ENCODE peak calls at places on chromosomes 6 and 20, in seven cellular contexts. J is IMR-90, P is GM13977, F is endothelial cell of umbilical vein, O is A673, Y is lung, B is HTR-8/SVneo. V is an unnamed sample.

GRCh38 chr6:13454286-13455221 is 32.8 kb downstream of the GFOD1 start:
- DNase-seq in J (peak), O (peak), F (peak), P (peak), B (no peak), Y (peak), V (peak)

GRCh38 chr6:149129401-149130077 is 188.0 kb upstream of the TAB2 start:
- DNase-seq in P (no peak), J (peak), F (no peak), O (no peak), B (no peak), Y (no peak), V (peak)

GRCh38 chr6:158629376-158630221 is 14.9 kb downstream of the DYNLT1 start:
- DNase-seq in J (no peak), P (no peak), B (no peak), Y (no peak), F (no peak), O (no peak), V (no peak)

GRCh38 chr20:297925-298754 is 770 bp downstream of the ZCCHC3 start:
- DNase-seq in O (peak), B (peak), P (peak), Y (peak), F (peak), J (peak), V (peak)

GRCh38 chr6:37324131-37325033 is 29.4 kb upstream of the RNF8 start:
- DNase-seq in P (no peak), F (peak), Y (no peak), J (peak), O (no peak), B (peak), V (peak)

GRCh38 chr6:29751480-29751879 is 28.2 kb downstream of the HLA-F start:
- DNase-seq in B (no peak), O (no peak), F (no peak), J (no peak), Y (no peak), P (no peak), V (no peak)

GRCh38 chr20:41865938-41866337 is 247.8 kb upstream of the CHD6 start:
- DNase-seq in J (no peak), Y (no peak), B (no peak), F (no peak), P (no peak), O (no peak), V (no peak)

GRCh38 chr6:55679503-55679902 is 100.5 kb upstream of the HMGCLL1 start:
- DNase-seq in B (no peak), Y (no peak), J (no peak), O (no peak), P (no peak), F (no peak), V (no peak)

GRCh38 chr6:167564416-167565250 is 239.7 kb downstream of the TTLL2 start:
- DNase-seq in O (no peak), J (no peak), P (no peak), Y (no peak), B (no peak), F (no peak), V (no peak)

GRCh38 chr6:3181105-3181504 is 23.8 kb upstream of the TUBB2A start:
- DNase-seq in F (no peak), J (no peak), O (no peak), P (no peak), Y (no peak), B (no peak), V (no peak)

GRCh38 chr6:144378437-144378836 is 93.3 kb downstream of the UTRN start:
- DNase-seq in O (no peak), F (peak), J (peak), Y (no peak), P (no peak), B (no peak), V (peak)

GRCh38 chr6:143575440-143575839 is 63.9 kb upstream of the FUCA2 start:
- DNase-seq in Y (peak), F (peak), O (peak), P (peak), B (peak), J (peak), V (peak)

GRCh38 chr6:157823523-157824370 is 701 bp downstream of the SNX9 start:
- DNase-seq in J (peak), B (peak), P (peak), Y (no peak), O (peak), F (peak), V (peak)

GRCh38 chr6:13813011-13813410 is 1.3 kb downstream of the MCUR1 start:
- DNase-seq in Y (no peak), P (no peak), O (no peak), J (no peak), F (no peak), B (no peak), V (peak)

GRCh38 chr20:32637738-32638137 is 36.0 kb downstream of the C20orf203 start:
- DNase-seq in P (no peak), F (no peak), Y (no peak), J (no peak), O (no peak), B (no peak), V (no peak)

GRCh38 chr6:150622941-150623874 is 23.5 kb downstream of the PLEKHG1 start:
- DNase-seq in F (no peak), J (no peak), Y (no peak), B (no peak), O (no peak), P (peak), V (no peak)

GRCh38 chr6:109458774-109459531 is 3.4 kb upstream of the MICAL1 start:
- DNase-seq in B (no peak), F (no peak), O (no peak), P (peak), J (no peak), Y (no peak), V (no peak)

GRCh38 chr20:38875170-38875993 is 50.8 kb upstream of the FAM83D start:
- DNase-seq in B (no peak), F (peak), J (no peak), O (no peak), Y (no peak), P (peak), V (no peak)

GRCh38 chr6:155041781-155042279 is 46.7 kb downstream of the TIAM2 start:
- DNase-seq in B (no peak), O (no peak), J (no peak), F (peak), Y (no peak), P (no peak), V (no peak)

GRCh38 chr6:7247179-7247456 is 65.9 kb downstream of the SSR1 start:
- DNase-seq in B (no peak), F (no peak), Y (no peak), P (no peak), O (no peak), J (no peak), V (no peak)

GRCh38 chr6:82818727-82819126 is 246.9 kb downstream of the UBE3D start:
- DNase-seq in J (peak), O (no peak), F (no peak), P (no peak), B (no peak), Y (no peak), V (peak)

GRCh38 chr20:19913927-19914614 is 103.1 kb upstream of the NAA20 start:
- DNase-seq in B (no peak), O (no peak), P (peak), F (peak), Y (no peak), J (peak), V (peak)

GRCh38 chr6:128569737-128570438 is 49.5 kb upstream of the PTPRK start:
- DNase-seq in B (peak), J (peak), O (peak), P (no peak), Y (no peak), F (peak), V (peak)

GRCh38 chr20:37797669-37798175 is 103.9 kb downstream of the CTNNBL1 start:
- DNase-seq in P (no peak), J (no peak), Y (no peak), O (no peak), F (no peak), B (no peak), V (no peak)

GRCh38 chr20:38002422-38002821 is 30.8 kb downstream of the TTI1 start:
- DNase-seq in F (no peak), O (no peak), B (no peak), Y (no peak), P (no peak), J (no peak), V (no peak)

GRCh38 chr6:159929819-159930218 is 39.0 kb downstream of the MAS1 start:
- DNase-seq in J (no peak), P (no peak), O (peak), B (no peak), Y (peak), F (peak), V (no peak)

GRCh38 chr20:50445367-50446151 is 64.6 kb upstream of the PTPN1 start:
- DNase-seq in O (no peak), P (no peak), Y (no peak), B (no peak), F (no peak), J (no peak), V (no peak)

GRCh38 chr6:101393291-101394251 is at the start of gene GRIK2:
- DNase-seq in Y (no peak), P (no peak), F (peak), J (peak), B (peak), O (peak), V (peak)

GRCh38 chr6:137893726-137894125 is 26.7 kb downstream of the TNFAIP3 start:
- DNase-seq in J (no peak), B (no peak), P (no peak), O (no peak), Y (no peak), F (no peak), V (peak)

GRCh38 chr6:148745926-148746325 is 904 bp upstream of the UST start:
- DNase-seq in F (no peak), Y (no peak), P (no peak), B (no peak), O (no peak), J (no peak), V (peak)

GRCh38 chr20:53738945-53739798 is 145.5 kb upstream of the ZNF217 start:
- DNase-seq in P (no peak), O (no peak), F (no peak), Y (no peak), J (no peak), B (no peak), V (peak)

GRCh38 chr20:6008254-6008653 is 45.6 kb downstream of the LRRN4 start:
- DNase-seq in Y (peak), F (peak), B (peak), P (no peak), J (peak), O (peak), V (peak)

GRCh38 chr6:3291987-3292386 is 33.2 kb downstream of the PSMG4 start:
- DNase-seq in Y (no peak), F (no peak), O (no peak), B (no peak), P (no peak), J (no peak), V (no peak)

GRCh38 chr6:33314943-33315752 is 1.3 kb upstream of the TAPBP start:
- DNase-seq in P (peak), O (peak), J (no peak), B (no peak), Y (no peak), F (peak), V (peak)

GRCh38 chr6:28880894-28881780 is 42.6 kb downstream of the TRIM27 start:
- DNase-seq in F (peak), B (no peak), Y (peak), O (peak), P (peak), J (peak), V (peak)

GRCh38 chr20:48669946-48670630 is 157.7 kb downstream of the PREX1 start:
- DNase-seq in Y (no peak), J (no peak), P (no peak), F (peak), O (no peak), B (no peak), V (no peak)

GRCh38 chr6:20350215-20350614 is 51.5 kb upstream of the E2F3 start:
- DNase-seq in Y (no peak), P (no peak), F (peak), J (peak), O (peak), B (no peak), V (no peak)

GRCh38 chr20:2817341-2817726 is 1.2 kb downstream of the TMEM239 start:
- DNase-seq in O (no peak), Y (no peak), P (no peak), F (no peak), B (no peak), J (no peak), V (no peak)

GRCh38 chr6:17226766-17227338 is 54.3 kb upstream of the RBM24 start:
- DNase-seq in F (no peak), O (peak), P (no peak), Y (no peak), B (no peak), J (peak), V (peak)